ENCODE peak calls at places on chromosomes 2 and 18, in five cellular contexts. C is breast epithelium, K is A549, D is body of pancreas, G is lower leg skin. P is an unnamed sample.

GRCh38 chr18:2853926-2854664 is 7.3 kb downstream of the EMILIN2 start:
- DNase-seq in C (no peak), K (no peak), D (no peak), G (peak), P (no peak)

GRCh38 chr2:239534581-239535412 is 134.0 kb upstream of the HDAC4 start:
- DNase-seq in C (peak), K (no peak), D (no peak), G (no peak), P (no peak)

GRCh38 chr2:199230091-199230490 is 227.6 kb downstream of the SATB2 start:
- DNase-seq in C (no peak), K (no peak), D (no peak), G (no peak), P (no peak)

GRCh38 chr2:229170907-229171306 is 100.2 kb downstream of the PID1 start:
- DNase-seq in C (no peak), K (no peak), D (no peak), G (no peak), P (no peak)

GRCh38 chr2:144706671-144707070 is 186.8 kb upstream of the ZEB2 start:
- DNase-seq in C (no peak), K (no peak), D (no peak), G (no peak), P (no peak)

GRCh38 chr2:226862623-226863022 is 26.8 kb downstream of the RHBDD1 start:
- DNase-seq in C (no peak), K (no peak), D (no peak), G (no peak), P (no peak)

GRCh38 chr2:18339326-18339725 is 221.1 kb downstream of the RDH14 start:
- DNase-seq in C (no peak), K (no peak), D (no peak), G (no peak), P (no peak)

GRCh38 chr2:152505495-152505906 is 170.5 kb downstream of the FMNL2 start:
- DNase-seq in C (no peak), K (peak), D (no peak), G (no peak), P (no peak)

GRCh38 chr2:100018794-100019193 is 123.6 kb downstream of the AFF3 start:
- DNase-seq in C (no peak), K (no peak), D (no peak), G (no peak), P (no peak)

GRCh38 chr18:36850527-36851201 is 21.7 kb downstream of the KIAA1328 start:
- DNase-seq in C (no peak), K (no peak), D (no peak), G (no peak), P (no peak)

GRCh38 chr2:44751754-44752479 is 189.6 kb upstream of the SIX3 start:
- DNase-seq in C (no peak), K (no peak), D (no peak), G (no peak), P (no peak)

GRCh38 chr2:232486558-232487384 is 863 bp downstream of the ECEL1 start:
- DNase-seq in C (no peak), K (no peak), D (no peak), G (no peak), P (no peak)

GRCh38 chr2:98654702-98655488 is 46.5 kb downstream of the UNC50 start:
- DNase-seq in C (no peak), K (no peak), D (no peak), G (no peak), P (no peak)

GRCh38 chr2:31228717-31229116 is 5.2 kb upstream of the EHD3 start:
- DNase-seq in C (no peak), K (no peak), D (no peak), G (peak), P (no peak)

GRCh38 chr2:24986397-24986796 is 14.6 kb upstream of the DNAJC27 start:
- DNase-seq in C (no peak), K (no peak), D (no peak), G (no peak), P (no peak)

GRCh38 chr18:75161629-75162028 is 47.3 kb downstream of the PTGR3 start:
- DNase-seq in C (no peak), K (peak), D (no peak), G (no peak), P (no peak)

GRCh38 chr2:134783912-134784311 is 54.5 kb upstream of the ACMSD start:
- DNase-seq in C (no peak), K (no peak), D (no peak), G (no peak), P (no peak)

GRCh38 chr2:200352631-200353030 is 46.1 kb downstream of the SPATS2L start:
- DNase-seq in C (no peak), K (no peak), D (no peak), G (no peak), P (no peak)

GRCh38 chr18:62436636-62437519 is 85.9 kb upstream of the ZCCHC2 start:
- DNase-seq in C (peak), K (no peak), D (peak), G (peak), P (no peak)

GRCh38 chr2:161586517-161587167 is 37.6 kb upstream of the SLC4A10 start:
- DNase-seq in C (no peak), K (peak), D (no peak), G (no peak), P (no peak)

GRCh38 chr18:10085405-10085804 is 171.6 kb downstream of the VAPA start:
- DNase-seq in C (no peak), K (no peak), D (no peak), G (peak), P (no peak)

GRCh38 chr2:45743531-45744391 is 92.3 kb downstream of the PRKCE start:
- DNase-seq in C (no peak), K (no peak), D (no peak), G (peak), P (no peak)

GRCh38 chr18:51491678-51492372 is 294.3 kb upstream of the MEX3C start:
- DNase-seq in C (no peak), K (no peak), D (no peak), G (no peak), P (no peak)

GRCh38 chr2:74575320-74575719 is 20.8 kb downstream of the DOK1 start:
- DNase-seq in C (no peak), K (no peak), D (no peak), G (no peak), P (no peak)

GRCh38 chr2:43131051-43131889 is 95.1 kb downstream of the ZFP36L2 start:
- DNase-seq in C (peak), K (peak), D (peak), G (peak), P (peak)

GRCh38 chr2:158845869-158846268 is 50.8 kb downstream of the DAPL1 start:
- DNase-seq in C (no peak), K (no peak), D (no peak), G (no peak), P (no peak)

GRCh38 chr2:210169871-210170441 is 1.3 kb downstream of the KANSL1L start:
- DNase-seq in C (no peak), K (no peak), D (no peak), G (no peak), P (no peak)

GRCh38 chr2:98908909-98909308 is 27.1 kb downstream of the CRACDL start:
- DNase-seq in C (no peak), K (no peak), D (no peak), G (peak), P (no peak)

GRCh38 chr2:158457826-158458616 is 1.3 kb downstream of the PKP4 start:
- DNase-seq in C (peak), K (peak), D (peak), G (peak), P (no peak)

GRCh38 chr2:217897816-217898806 is 104.7 kb downstream of the TNS1 start:
- DNase-seq in C (peak), K (no peak), D (peak), G (no peak), P (no peak)

GRCh38 chr2:39875182-39875913 is 96.3 kb upstream of the THUMPD2 start:
- DNase-seq in C (no peak), K (peak), D (no peak), G (no peak), P (no peak)

GRCh38 chr2:54524236-54524991 is 68.3 kb downstream of the SPTBN1 start:
- DNase-seq in C (no peak), K (no peak), D (no peak), G (no peak), P (no peak)
- TF ChIP-seq POLR2A in C (no peak), K (no peak), D (no peak), G (no peak), P (no peak)

DNA sequence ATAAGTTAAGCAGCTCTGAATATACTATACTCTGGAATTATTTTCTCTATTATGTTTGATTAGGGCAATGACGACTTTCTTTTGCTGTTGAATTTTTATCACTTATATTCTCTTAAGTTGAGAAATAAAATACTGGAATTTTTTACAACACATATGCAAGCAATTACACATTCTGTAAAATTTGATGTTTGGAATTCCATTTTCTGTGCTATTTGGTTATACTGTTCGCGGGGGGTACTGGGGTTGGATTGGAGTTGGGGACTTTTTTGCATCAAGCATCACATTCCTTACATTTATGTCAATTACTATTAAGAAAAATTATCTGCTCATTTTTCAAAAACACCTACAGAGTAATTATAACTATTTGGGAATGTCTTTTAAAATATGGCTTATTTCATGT is 2.1 kb downstream of the COL5A2 start:
- DNase-seq in C (no peak), K (no peak), D (no peak), G (no peak), P (no peak)
- H3K4me3 ChIP-seq in C (peak), K (peak), D (no peak), G (no peak), P (peak)

GRCh38 chr2:70143314-70144150 is 47.3 kb downstream of the C2orf42 start:
- DNase-seq in C (peak), K (no peak), D (peak), G (peak), P (no peak)
- TF ChIP-seq POLR2A in C (no peak), K (peak), D (no peak), G (no peak), P (no peak)

DNA sequence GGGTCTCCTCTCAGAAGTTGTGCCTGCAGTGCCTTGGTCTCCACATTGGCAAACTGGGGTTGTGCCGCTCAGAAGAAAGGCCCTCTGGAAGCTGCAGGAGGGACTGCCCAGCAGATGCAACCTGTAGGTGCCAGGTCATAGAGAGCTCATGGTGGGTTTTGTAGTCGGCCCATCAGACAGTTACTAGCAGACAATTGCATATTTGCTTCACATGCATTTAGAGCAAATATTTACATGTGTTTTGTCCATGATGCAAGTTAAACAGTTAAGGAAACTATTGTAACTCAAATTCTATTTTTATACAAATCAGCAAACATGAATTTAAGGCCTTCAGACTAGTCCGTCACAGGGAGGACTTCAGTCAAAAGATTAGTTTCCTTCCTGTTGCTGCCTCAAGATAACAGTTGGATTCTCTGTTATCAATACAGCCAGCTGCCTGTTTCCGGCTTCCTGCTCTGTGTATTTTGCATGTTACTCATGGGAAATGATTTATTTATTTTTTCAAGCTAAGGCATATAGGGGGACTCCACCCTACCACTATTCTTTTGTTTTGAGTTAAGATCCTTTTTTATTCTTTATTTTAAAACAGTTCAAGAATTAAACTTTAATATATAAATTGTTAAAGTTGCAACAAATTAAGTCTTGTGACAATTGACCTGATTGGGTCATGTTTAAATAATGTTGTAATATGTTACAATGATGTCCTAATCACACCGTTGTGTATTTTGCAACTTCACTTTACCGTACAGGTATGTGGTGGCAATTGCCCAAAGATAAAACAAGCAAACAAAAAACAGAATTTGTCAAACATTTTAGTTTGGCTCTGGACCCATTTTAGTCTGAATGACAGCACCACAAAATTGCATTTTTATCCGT is 133.5 kb downstream of the SPTBN1 start:
- DNase-seq in C (no peak), K (no peak), D (no peak), G (no peak), P (no peak)
- H3K4me3 ChIP-seq in C (no peak), K (no peak), D (no peak), G (no peak), P (no peak)

GRCh38 chr2:497770-498492 is 179.3 kb downstream of the TMEM18 start:
- DNase-seq in C (no peak), K (no peak), D (no peak), G (peak), P (no peak)
- TF ChIP-seq POLR2A in C (no peak), K (no peak), D (no peak), G (no peak), P (no peak)